ENCODE peak calls at places on chromosomes 2 and 18, in four cellular contexts. C is CD8-positive, alpha-beta memory T cell; K is GM10248; D is iris pigment epithelial cell. U is an unnamed sample.

GRCh38 chr18:48548404-48548771 is 9.6 kb downstream of the CTIF start:
- DNase-seq in K (no peak), C (no peak), D (no peak), U (no peak)

GRCh38 chr2:98803747-98804650 is 73.1 kb upstream of the MGAT4A start:
- DNase-seq in D (no peak), C (no peak), K (no peak), U (no peak)

GRCh38 chr2:232237460-232237859 is 141.1 kb upstream of the ALPP start:
- DNase-seq in D (no peak), K (no peak), C (no peak), U (no peak)

GRCh38 chr2:181430406-181431199 is 26.6 kb upstream of the ITGA4 start:
- DNase-seq in K (no peak), D (peak), C (no peak), U (no peak)

GRCh38 chr18:49081511-49082146 is 130.9 kb upstream of the SMAD7 start:
- DNase-seq in D (no peak), K (no peak), C (no peak), U (no peak)

GRCh38 chr2:224401641-224402342 is at the start of gene FAM124B:
- DNase-seq in K (no peak), C (no peak), D (peak), U (no peak)

GRCh38 chr2:158184001-158184400 is 82.3 kb downstream of the UPP2 start:
- DNase-seq in K (no peak), C (no peak), D (no peak), U (no peak)

GRCh38 chr2:235005603-235006259 is 53.9 kb downstream of the SH3BP4 start:
- DNase-seq in C (no peak), K (no peak), D (no peak), U (no peak)

GRCh38 chr18:27004056-27004829 is 138.7 kb upstream of the AQP4 start:
- DNase-seq in C (no peak), K (no peak), D (peak), U (no peak)

GRCh38 chr2:239269959-239270358 is 130.9 kb downstream of the HDAC4 start:
- DNase-seq in K (no peak), C (no peak), D (no peak), U (no peak)

GRCh38 chr2:48483506-48483905 is 46.4 kb upstream of the STON1 start:
- DNase-seq in D (peak), K (no peak), C (no peak), U (no peak)

GRCh38 chr2:88597168-88597567 is 30.1 kb downstream of the EIF2AK3 start:
- DNase-seq in K (no peak), D (no peak), C (no peak), U (no peak)

GRCh38 chr2:31962757-31963361 is 47.9 kb downstream of the MEMO1 start:
- DNase-seq in K (no peak), C (no peak), D (no peak), U (no peak)

GRCh38 chr2:230751062-230751461 is 38.4 kb downstream of the CAB39 start:
- DNase-seq in C (no peak), K (no peak), D (peak), U (no peak)

GRCh38 chr2:53622141-53622540 is 145.5 kb upstream of the CHAC2 start:
- DNase-seq in C (no peak), K (no peak), D (no peak), U (no peak)

U was measured in PC-9.